ENCODE peak calls at places on chromosomes 16 and 17, in six cellular contexts. J is sigmoid colon; G is H7; B is dorsolateral prefrontal cortex; E is activated CD4-positive, alpha-beta T cell treated with anti-CD3 and anti-CD28 coated beads, Interleukin-2, amount 50 U/mL, for 1 hour; Z is tibial nerve. X is an unnamed sample.

GRCh38 chr16:53429221-53429943 is 4.9 kb upstream of the RBL2 start:
- DNase-seq in J (no peak), G (no peak), B (no peak), E (no peak), Z (no peak), X (no peak)

GRCh38 chr17:55440391-55440790 is 18.8 kb upstream of the MMD start:
- DNase-seq in J (no peak), G (no peak), B (no peak), E (no peak), Z (no peak), X (no peak)

GRCh38 chr16:54503011-54503410 is 216.4 kb upstream of the IRX3 start:
- DNase-seq in J (no peak), G (no peak), B (no peak), E (no peak), Z (no peak), X (no peak)

GRCh38 chr17:64126918-64127317 is 3.0 kb downstream of the ERN1 start:
- DNase-seq in J (no peak), G (no peak), B (no peak), E (no peak), Z (no peak), X (no peak)

GRCh38 chr16:24721830-24722238 is 7.6 kb upstream of the TNRC6A start:
- DNase-seq in J (no peak), G (no peak), B (no peak), E (no peak), Z (no peak), X (no peak)

GRCh38 chr17:18225562-18226283 is at the start of gene LLGL1:
- DNase-seq in J (no peak), G (peak), B (no peak), E (no peak), Z (no peak), X (no peak)

GRCh38 chr16:69399361-69399760 is 13.6 kb upstream of the TERF2 start:
- DNase-seq in J (no peak), G (no peak), B (no peak), E (no peak), Z (no peak), X (no peak)

GRCh38 chr17:80950466-80951120 is 41.0 kb upstream of the CHMP6 start:
- DNase-seq in J (no peak), G (no peak), B (no peak), E (no peak), Z (no peak), X (no peak)

GRCh38 chr17:40431231-40431602 is 12.0 kb upstream of the IGFBP4 start:
- DNase-seq in J (peak), G (no peak), B (no peak), E (no peak), Z (no peak), X (no peak)

GRCh38 chr17:74202879-74203432 is 522 bp upstream of the RPL38 start:
- DNase-seq in J (no peak), G (no peak), B (no peak), E (no peak), Z (no peak), X (no peak)

GRCh38 chr17:77840576-77841160 is 117.8 kb upstream of the TNRC6C start:
- DNase-seq in J (peak), G (no peak), B (no peak), E (no peak), Z (no peak), X (no peak)

GRCh38 chr16:87463722-87464690 is 28.8 kb downstream of the ZCCHC14 start:
- DNase-seq in J (no peak), G (no peak), B (peak), E (peak), Z (no peak), X (no peak)

GRCh38 chr17:20992987-20993862 is 49.6 kb downstream of the USP22 start:
- DNase-seq in J (peak), G (peak), B (peak), E (peak), Z (peak), X (peak)

GRCh38 chr16:84315422-84315821 is 20.7 kb downstream of the WFDC1 start:
- DNase-seq in J (peak), G (no peak), B (no peak), E (no peak), Z (no peak), X (no peak)

GRCh38 chr16:7330709-7331108 is 1.9 kb upstream of the RBFOX1 start:
- DNase-seq in J (no peak), G (no peak), B (no peak), E (no peak), Z (no peak), X (no peak)

GRCh38 chr16:69564845-69565610 is 738 bp upstream of the NFAT5 start:
- DNase-seq in J (no peak), G (no peak), B (no peak), E (no peak), Z (no peak), X (no peak)

GRCh38 chr17:49523706-49524472 is 28.8 kb downstream of the NGFR start:
- DNase-seq in J (no peak), G (peak), B (no peak), E (peak), Z (no peak), X (no peak)

GRCh38 chr16:87601322-87602004 is 845 bp upstream of the JPH3 start:
- DNase-seq in J (no peak), G (peak), B (no peak), E (no peak), Z (no peak), X (no peak)

X was measured in Panc1.